ENCODE peak calls at places on chromosomes 3 and 15, in six cellular contexts. One of them, this sample, is unnamed.

GRCh38 chr3:23174426-23175039 is 28.6 kb upstream of the UBE2E2 start:
- DNase-seq in HCT116: no peak
- DNase-seq in SJSA1: no peak
- DNase-seq in right cardiac atrium: peak; percentile 58
- DNase-seq in stomach: no peak
- DNase-seq in psoas muscle: no peak
- DNase-seq in this sample: no peak

GRCh38 chr3:127228866-127229265 is 35.9 kb downstream of the PRR23E start:
- DNase-seq in SJSA1: no peak
- DNase-seq in psoas muscle: no peak
- DNase-seq in right cardiac atrium: no peak
- DNase-seq in stomach: no peak
- DNase-seq in HCT116: no peak
- DNase-seq in this sample: no peak

GRCh38 chr3:14460342-14461005 is 58.1 kb downstream of the SLC6A6 start:
- DNase-seq in HCT116: no peak
- DNase-seq in SJSA1: peak; percentile 77
- DNase-seq in right cardiac atrium: peak; percentile 84
- DNase-seq in psoas muscle: peak; percentile 76
- DNase-seq in stomach: peak; percentile 88
- DNase-seq in this sample: no peak

GRCh38 chr15:62469874-62470688 is 305.0 kb upstream of the C2CD4B start:
- DNase-seq in SJSA1: peak; percentile 77
- DNase-seq in HCT116: peak; percentile 13
- DNase-seq in right cardiac atrium: peak; percentile 84
- DNase-seq in psoas muscle: peak; percentile 67
- DNase-seq in stomach: no peak
- DNase-seq in this sample: no peak

GRCh38 chr3:126146034-126146433 is 34.4 kb downstream of the ALDH1L1 start:
- DNase-seq in psoas muscle: no peak
- DNase-seq in right cardiac atrium: no peak
- DNase-seq in HCT116: no peak
- DNase-seq in stomach: no peak
- DNase-seq in SJSA1: no peak
- DNase-seq in this sample: no peak

GRCh38 chr3:21729888-21730459 is 21.0 kb downstream of the ZNF385D start:
- DNase-seq in psoas muscle: no peak
- DNase-seq in SJSA1: no peak
- DNase-seq in stomach: no peak
- DNase-seq in HCT116: no peak
- DNase-seq in right cardiac atrium: no peak
- DNase-seq in this sample: no peak

GRCh38 chr3:143479727-143480126 is 360.2 kb downstream of the CHST2 start:
- DNase-seq in right cardiac atrium: no peak
- DNase-seq in psoas muscle: no peak
- DNase-seq in SJSA1: no peak
- DNase-seq in HCT116: no peak
- DNase-seq in stomach: no peak
- DNase-seq in this sample: no peak

GRCh38 chr3:194373912-194374311 is 4.4 kb upstream of the LRRC15 start:
- DNase-seq in stomach: no peak
- DNase-seq in HCT116: no peak
- DNase-seq in right cardiac atrium: no peak
- DNase-seq in psoas muscle: no peak
- DNase-seq in SJSA1: no peak
- DNase-seq in this sample: no peak

GRCh38 chr15:64112077-64112772 is 16.4 kb downstream of the SNX1 start:
- DNase-seq in stomach: no peak
- DNase-seq in SJSA1: no peak
- DNase-seq in psoas muscle: no peak
- DNase-seq in HCT116: no peak
- DNase-seq in right cardiac atrium: no peak
- DNase-seq in this sample: no peak

GRCh38 chr3:12990306-12990705 is 82.9 kb downstream of the IQSEC1 start:
- DNase-seq in psoas muscle: no peak
- DNase-seq in right cardiac atrium: no peak
- DNase-seq in stomach: no peak
- DNase-seq in SJSA1: no peak
- DNase-seq in HCT116: no peak
- DNase-seq in this sample: no peak

GRCh38 chr3:89049119-89049518 is 58.3 kb upstream of the EPHA3 start:
- DNase-seq in SJSA1: no peak
- DNase-seq in stomach: no peak
- DNase-seq in right cardiac atrium: no peak
- DNase-seq in psoas muscle: no peak
- DNase-seq in HCT116: no peak
- DNase-seq in this sample: peak; percentile 55

GRCh38 chr3:131730581-131730980 is 227.8 kb upstream of the MRPL3 start:
- DNase-seq in psoas muscle: no peak
- DNase-seq in right cardiac atrium: no peak
- DNase-seq in stomach: no peak
- DNase-seq in HCT116: no peak
- DNase-seq in SJSA1: no peak
- DNase-seq in this sample: no peak

GRCh38 chr3:100103558-100104441 is 10.5 kb downstream of the FILIP1L start:
- DNase-seq in psoas muscle: no peak
- DNase-seq in right cardiac atrium: no peak
- DNase-seq in SJSA1: peak; percentile 78
- DNase-seq in HCT116: no peak
- DNase-seq in stomach: peak; percentile 60
- DNase-seq in this sample: no peak

GRCh38 chr3:24359645-24360462 is 134.8 kb downstream of the THRB start:
- DNase-seq in stomach: no peak
- DNase-seq in HCT116: no peak
- DNase-seq in psoas muscle: no peak
- DNase-seq in right cardiac atrium: no peak
- DNase-seq in SJSA1: no peak
- DNase-seq in this sample: no peak

GRCh38 chr15:48330045-48330840 is 986 bp upstream of the DUT start:
- DNase-seq in SJSA1: peak; percentile 37
- DNase-seq in right cardiac atrium: no peak
- DNase-seq in psoas muscle: no peak
- DNase-seq in HCT116: no peak
- DNase-seq in stomach: no peak
- DNase-seq in this sample: no peak

GRCh38 chr3:107740992-107741896 is 218.5 kb downstream of the BBX start:
- DNase-seq in HCT116: no peak
- DNase-seq in right cardiac atrium: no peak
- DNase-seq in psoas muscle: no peak
- DNase-seq in SJSA1: peak; percentile 8
- DNase-seq in stomach: no peak
- DNase-seq in this sample: no peak

GRCh38 chr3:32706348-32707025 is 21.5 kb downstream of the CNOT10 start:
- DNase-seq in right cardiac atrium: no peak
- DNase-seq in psoas muscle: no peak
- DNase-seq in HCT116: no peak
- DNase-seq in SJSA1: peak; percentile 5
- DNase-seq in stomach: no peak
- DNase-seq in this sample: no peak

DNA sequence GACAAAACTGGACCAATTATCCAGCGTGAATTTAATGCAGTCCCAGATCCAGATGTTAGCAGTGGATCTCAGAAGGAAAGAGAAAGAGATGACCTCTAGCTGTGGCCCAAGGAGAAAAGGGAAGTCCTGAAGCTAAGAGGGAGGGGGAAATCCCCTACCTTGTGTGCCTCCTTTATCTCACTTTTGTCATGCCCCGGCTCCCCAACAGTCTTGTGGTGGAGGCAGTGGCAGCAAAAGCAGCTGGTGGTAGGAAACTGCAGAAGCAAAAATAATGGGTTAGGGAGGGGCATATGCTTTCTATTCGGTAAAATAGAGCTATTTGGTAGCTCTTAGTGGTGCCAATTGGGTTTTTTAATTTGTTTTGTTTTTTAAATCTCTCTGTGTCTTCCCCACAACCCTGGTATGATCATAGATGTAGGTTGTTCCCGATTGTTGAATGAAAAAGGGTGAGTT is 56.5 kb downstream of the MCTP2 start:
- DNase-seq in HCT116: no peak
- DNase-seq in right cardiac atrium: no peak
- DNase-seq in SJSA1: no peak
- DNase-seq in psoas muscle: no peak
- DNase-seq in stomach: peak; percentile 31
- DNase-seq in this sample: no peak
- H3K4me1 ChIP-seq in HCT116: no peaks in the 10 kb centered on the region
- H3K4me1 ChIP-seq in right cardiac atrium: no peaks in the 10 kb centered on the region
- H3K4me1 ChIP-seq in SJSA1: no peaks in the 10 kb centered on the region
- H3K4me1 ChIP-seq in psoas muscle: no peaks in the 10 kb centered on the region
- H3K4me1 ChIP-seq in stomach: peaks cover 11% of the 10 kb centered on the region
- H3K4me1 ChIP-seq in this sample: no peaks in the 10 kb centered on the region

GRCh38 chr3:188584162-188584529 is 430.2 kb downstream of the LPP start:
- DNase-seq in HCT116: no peak
- DNase-seq in right cardiac atrium: no peak
- DNase-seq in SJSA1: peak; percentile 36
- DNase-seq in stomach: no peak
- DNase-seq in psoas muscle: no peak
- DNase-seq in this sample: no peak
- H3K4me3 ChIP-seq in HCT116: no peak overlapping the region
- H3K4me3 ChIP-seq in right cardiac atrium: no peak overlapping the region
- H3K4me3 ChIP-seq in SJSA1: no peak overlapping the region
- H3K4me3 ChIP-seq in stomach: no peak overlapping the region
- H3K4me3 ChIP-seq in psoas muscle: peak overlapping the region; percentile 63
- H3K4me3 ChIP-seq in this sample: no peak overlapping the region

GRCh38 chr3:46301122-46301835 is 52.6 kb upstream of the CCR2 start:
- DNase-seq in SJSA1: no peak
- DNase-seq in psoas muscle: no peak
- DNase-seq in stomach: no peak
- DNase-seq in right cardiac atrium: no peak
- DNase-seq in HCT116: no peak
- DNase-seq in this sample: no peak
- H3K4me1 ChIP-seq in SJSA1: no peaks in the 10 kb centered on the region
- H3K4me1 ChIP-seq in psoas muscle: no peaks in the 10 kb centered on the region
- H3K4me1 ChIP-seq in stomach: no peaks in the 10 kb centered on the region
- H3K4me1 ChIP-seq in right cardiac atrium: peaks cover 3% of the 10 kb centered on the region
- H3K4me1 ChIP-seq in HCT116: no peaks in the 10 kb centered on the region
- H3K4me1 ChIP-seq in this sample: no peaks in the 10 kb centered on the region

DNA sequence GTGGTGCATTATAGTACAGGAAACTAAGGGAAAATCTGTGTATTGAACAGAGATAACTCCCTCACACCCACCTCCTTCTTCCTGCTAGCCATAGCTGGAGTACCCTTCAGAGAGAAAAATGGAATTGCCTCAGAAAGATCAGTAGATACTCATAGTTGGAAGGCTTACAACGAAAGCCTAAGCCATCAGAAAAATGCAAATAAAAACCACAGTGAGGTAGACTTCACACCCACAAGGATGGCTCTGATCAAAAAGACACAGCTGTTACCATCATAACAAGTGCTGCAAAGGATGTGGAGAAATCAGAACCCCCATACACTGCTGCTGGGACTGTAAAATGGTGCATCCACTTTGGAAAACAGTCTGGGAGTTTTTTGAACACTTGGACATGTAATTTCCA is 7.4 kb upstream of the DLG1 start:
- DNase-seq in psoas muscle: no peak
- DNase-seq in HCT116: no peak
- DNase-seq in SJSA1: no peak
- DNase-seq in right cardiac atrium: no peak
- DNase-seq in stomach: no peak
- DNase-seq in this sample: no peak
- H3K4me3 ChIP-seq in psoas muscle: no peak overlapping the region
- H3K4me3 ChIP-seq in HCT116: no peak overlapping the region
- H3K4me3 ChIP-seq in SJSA1: no peak overlapping the region
- H3K4me3 ChIP-seq in right cardiac atrium: no peak overlapping the region
- H3K4me3 ChIP-seq in stomach: no peak overlapping the region
- H3K4me3 ChIP-seq in this sample: no peak overlapping the region

GRCh38 chr15:82881747-82882146 is 70.8 kb downstream of the HOMER2 start:
- DNase-seq in stomach: no peak
- DNase-seq in SJSA1: no peak
- DNase-seq in HCT116: no peak
- DNase-seq in psoas muscle: no peak
- DNase-seq in right cardiac atrium: no peak
- DNase-seq in this sample: no peak
- H3K4me1 ChIP-seq in stomach: no peaks in the 10 kb centered on the region
- H3K4me1 ChIP-seq in SJSA1: no peaks in the 10 kb centered on the region
- H3K4me1 ChIP-seq in HCT116: no peaks in the 10 kb centered on the region
- H3K4me1 ChIP-seq in psoas muscle: peaks cover 19% of the 10 kb centered on the region
- H3K4me1 ChIP-seq in right cardiac atrium: no peaks in the 10 kb centered on the region
- H3K4me1 ChIP-seq in this sample: no peaks in the 10 kb centered on the region

GRCh38 chr3:114660124-114660523 is 366.3 kb downstream of the TIGIT start:
- DNase-seq in stomach: peak; percentile 27
- DNase-seq in psoas muscle: no peak
- DNase-seq in right cardiac atrium: peak; percentile 20
- DNase-seq in HCT116: no peak
- DNase-seq in SJSA1: no peak
- DNase-seq in this sample: no peak

GRCh38 chr3:114660808-114661207 is 367.0 kb downstream of the TIGIT start:
- DNase-seq in HCT116: no peak
- DNase-seq in right cardiac atrium: no peak
- DNase-seq in SJSA1: no peak
- DNase-seq in stomach: no peak
- DNase-seq in psoas muscle: no peak
- DNase-seq in this sample: no peak

GRCh38 chr3:114664006-114664405 is 370.2 kb downstream of the TIGIT start:
- DNase-seq in right cardiac atrium: no peak
- DNase-seq in SJSA1: no peak
- DNase-seq in psoas muscle: no peak
- DNase-seq in stomach: no peak
- DNase-seq in HCT116: no peak
- DNase-seq in this sample: no peak

GRCh38 chr3:114659109-114660081 is 365.6 kb downstream of the TIGIT start:
- DNase-seq in right cardiac atrium: peak; percentile 29
- DNase-seq in psoas muscle: peak; percentile 6
- DNase-seq in SJSA1: no peak
- DNase-seq in HCT116: no peak
- DNase-seq in stomach: peak; percentile 47
- DNase-seq in this sample: no peak
- H3K4me3 ChIP-seq in right cardiac atrium: no peak overlapping the region
- H3K4me3 ChIP-seq in psoas muscle: peak overlapping the region; percentile 10
- H3K4me3 ChIP-seq in SJSA1: no peak overlapping the region
- H3K4me3 ChIP-seq in HCT116: no peak overlapping the region
- H3K4me3 ChIP-seq in stomach: no peak overlapping the region
- H3K4me3 ChIP-seq in this sample: no peak overlapping the region

GRCh38 chr3:50600141-50600753 is 11.3 kb downstream of the CISH start:
- DNase-seq in right cardiac atrium: no peak
- DNase-seq in HCT116: no peak
- DNase-seq in stomach: peak; percentile 60
- DNase-seq in psoas muscle: peak; percentile 63
- DNase-seq in SJSA1: no peak
- DNase-seq in this sample: no peak
- H3K4me1 ChIP-seq in right cardiac atrium: peaks cover 24% of the 10 kb centered on the region
- H3K4me1 ChIP-seq in HCT116: peaks cover 37% of the 10 kb centered on the region
- H3K4me1 ChIP-seq in stomach: peaks cover 57% of the 10 kb centered on the region
- H3K4me1 ChIP-seq in psoas muscle: peaks cover 50% of the 10 kb centered on the region
- H3K4me1 ChIP-seq in SJSA1: peaks cover 19% of the 10 kb centered on the region
- H3K4me1 ChIP-seq in this sample: no peaks in the 10 kb centered on the region